ENCODE peak calls at places on chromosomes 2 and 18, in four cellular contexts. Q is endothelial cell, Y is foreskin fibroblast, I is lower leg skin. T is an unnamed sample.

GRCh38 chr2:185417111-185417510 is 321.5 kb upstream of the FSIP2 start:
- DNase-seq in Y (no peak), I (no peak), Q (no peak), T (no peak)

GRCh38 chr2:190088917-190089316 is 26.4 kb upstream of the MSTN start:
- DNase-seq in Q (peak; percentile 57), Y (peak; percentile 41), I (peak; percentile 46), T (peak; percentile 27)

GRCh38 chr18:45730832-45731545 is 7.0 kb downstream of the SLC14A1 start:
- DNase-seq in I (no peak), Y (peak; percentile 73), Q (no peak), T (no peak)

GRCh38 chr18:12059334-12060181 is 34.1 kb upstream of the ANKRD62 start:
- DNase-seq in Q (no peak), Y (no peak), I (no peak), T (no peak)

GRCh38 chr2:120812866-120813265 is 77.2 kb downstream of the GLI2 start:
- DNase-seq in Q (no peak), I (no peak), Y (no peak), T (no peak)

GRCh38 chr18:77478619-77479018 is 229.0 kb downstream of the GALR1 start:
- DNase-seq in Y (no peak), Q (no peak), I (peak; percentile 68), T (no peak)

GRCh38 chr2:126543081-126543480 is 112.9 kb upstream of the GYPC start:
- DNase-seq in Q (no peak), I (no peak), Y (no peak), T (no peak)

GRCh38 chr2:188475945-188476344 is 184.3 kb downstream of the GULP1 start:
- DNase-seq in Q (no peak), I (no peak), Y (peak; percentile 36), T (no peak)

GRCh38 chr2:128746356-128746755 is 427.7 kb upstream of the HS6ST1 start:
- DNase-seq in Y (no peak), Q (no peak), I (no peak), T (no peak)

GRCh38 chr18:53567935-53568574 is 656.4 kb downstream of the MBD2 start:
- DNase-seq in Y (peak; percentile 6), Q (peak; percentile 18), I (no peak), T (no peak)

GRCh38 chr2:225008935-225009334 is 33.3 kb downstream of the DOCK10 start:
- DNase-seq in Y (no peak), I (no peak), Q (peak; percentile 30), T (peak; percentile 30)

GRCh38 chr2:166725907-166726306 is 162.4 kb upstream of the XIRP2 start:
- DNase-seq in I (no peak), Y (no peak), Q (no peak), T (no peak)

GRCh38 chr2:150296795-150297546 is 190.5 kb downstream of the RND3 start:
- DNase-seq in Q (no peak), I (no peak), Y (peak; percentile 68), T (no peak)

GRCh38 chr18:74742573-74742972 is 144.9 kb downstream of the ZNF407 start:
- DNase-seq in Y (peak; percentile 8), I (no peak), Q (no peak), T (no peak)

GRCh38 chr2:69762513-69763494 is 20.9 kb downstream of the ANXA4 start:
- DNase-seq in I (peak; percentile 58), Q (no peak), Y (no peak), T (no peak)

GRCh38 chr2:144240656-144241339 is 279.1 kb downstream of the ZEB2 start:
- DNase-seq in I (no peak), Y (no peak), Q (no peak), T (no peak)

GRCh38 chr2:108182489-108182888 is 57.3 kb upstream of the SULT1C3 start:
- DNase-seq in I (no peak), Y (no peak), Q (peak; percentile 62), T (peak; percentile 67)

GRCh38 chr2:171627412-171627811 is 59.9 kb upstream of the DYNC1I2 start:
- DNase-seq in Q (no peak), I (no peak), Y (no peak), T (no peak)

GRCh38 chr2:240991378-240992263 is 6.8 kb upstream of the SNED1 start:
- DNase-seq in Y (peak; percentile 100), I (peak; percentile 87), Q (no peak), T (peak; percentile 90)

GRCh38 chr2:31987454-31987853 is 23.4 kb downstream of the MEMO1 start:
- DNase-seq in I (no peak), Q (no peak), Y (peak; percentile 48), T (no peak)

GRCh38 chr2:25331686-25332365 is 9.9 kb downstream of the DNMT3A start:
- DNase-seq in Y (no peak), Q (no peak), I (no peak), T (no peak)

GRCh38 chr2:70697603-70698383 is 70.2 kb downstream of the ADD2 start:
- DNase-seq in Y (no peak), I (no peak), Q (no peak), T (no peak)

GRCh38 chr18:21291106-21291505 is 49.1 kb downstream of the GREB1L start:
- DNase-seq in I (no peak), Y (no peak), Q (no peak), T (no peak)

GRCh38 chr2:218011641-218012040 is 8.8 kb upstream of the TNS1 start:
- DNase-seq in I (no peak), Q (no peak), Y (no peak), T (no peak)

GRCh38 chr2:201105759-201106158 is 10.2 kb upstream of the CFLAR start:
- DNase-seq in Q (no peak), Y (no peak), I (no peak), T (no peak)

GRCh38 chr2:168961450-168962229 is 60.5 kb downstream of the G6PC2 start:
- DNase-seq in I (peak; percentile 37), Y (peak; percentile 47), Q (peak; percentile 55), T (no peak)

GRCh38 chr18:32372381-32373061 is 98.2 kb downstream of the GAREM1 start:
- DNase-seq in Q (no peak), I (peak; percentile 65), Y (no peak), T (no peak)

GRCh38 chr2:148874868-148875341 is at the start of gene KIF5C:
- DNase-seq in Q (peak; percentile 89), Y (peak; percentile 67), I (peak; percentile 57), T (peak; percentile 95)

GRCh38 chr2:17375262-17375661 is 143.0 kb downstream of the RAD51AP2 start:
- DNase-seq in Q (peak; percentile 3), Y (no peak), I (no peak), T (no peak)

GRCh38 chr2:160652236-160652635 is 158.6 kb upstream of the RBMS1 start:
- DNase-seq in Q (no peak), I (no peak), Y (no peak), T (no peak)

GRCh38 chr2:15897431-15898098 is 42.8 kb upstream of the MYCN start:
- DNase-seq in Y (no peak), Q (no peak), I (no peak), T (no peak)

GRCh38 chr2:122145805-122146204 is 390.4 kb downstream of the TSN start:
- DNase-seq in Y (no peak), I (no peak), Q (no peak), T (no peak)

GRCh38 chr2:188788621-188789020 is 185.6 kb upstream of the COL3A1 start:
- DNase-seq in I (peak; percentile 70), Y (peak; percentile 82), Q (no peak), T (no peak)

GRCh38 chr2:139055165-139055564 is 275.0 kb upstream of the NXPH2 start:
- DNase-seq in I (no peak), Q (no peak), Y (no peak), T (no peak)

GRCh38 chr2:127620867-127621266 is 25.1 kb upstream of the GPR17 start:
- DNase-seq in Y (no peak), Q (no peak), I (no peak), T (no peak)

GRCh38 chr2:207086136-207086535 is 79.6 kb downstream of the KLF7 start:
- DNase-seq in Q (no peak), I (no peak), Y (no peak), T (no peak)

GRCh38 chr2:63465633-63466032 is 122.6 kb downstream of the WDPCP start:
- DNase-seq in I (no peak), Y (peak; percentile 1), Q (no peak), T (no peak)

GRCh38 chr2:85794491-85795121 is 40.8 kb downstream of the ATOH8 start:
- DNase-seq in Q (no peak), Y (no peak), I (no peak), T (no peak)

GRCh38 chr2:99881901-99882591 is 260.3 kb downstream of the AFF3 start:
- DNase-seq in Y (no peak), I (no peak), Q (no peak), T (peak; percentile 45)

GRCh38 chr2:241193276-241193675 is 4.8 kb downstream of the ANO7 start:
- DNase-seq in Q (no peak), Y (no peak), I (no peak), T (no peak)

GRCh38 chr2:173021939-173022371 is 53.7 kb upstream of the MAP3K20 start:
- DNase-seq in I (no peak), Y (peak; percentile 32), Q (no peak), T (no peak)
- TF ChIP-seq CTCF in I (no peak), Y (peak; percentile 32), Q (peak; percentile 26), T (no peak)

GRCh38 chr2:39392672-39393071 is 44.4 kb downstream of the MAP4K3 start:
- DNase-seq in I (no peak), Q (no peak), Y (no peak), T (no peak)
- TF ChIP-seq CTCF in I (no peak), Q (no peak), Y (no peak), T (no peak)

GRCh38 chr2:43537137-43537536 is 58.7 kb downstream of the THADA start:
- DNase-seq in Y (no peak), Q (no peak), I (no peak), T (no peak)
- TF ChIP-seq CTCF in Y (no peak), Q (no peak), I (no peak), T (no peak)

GRCh38 chr2:84735383-84735782 is 145.5 kb downstream of the TRABD2A start:
- DNase-seq in Y (no peak), Q (no peak), I (no peak), T (no peak)

GRCh38 chr2:84741182-84741822 is 139.6 kb downstream of the TRABD2A start:
- DNase-seq in Q (no peak), I (no peak), Y (peak; percentile 36), T (no peak)
- TF ChIP-seq CTCF in Q (no peak), I (no peak), Y (peak; percentile 24), T (no peak)

GRCh38 chr2:231786177-231786916 is at the start of gene COPS7B:
- DNase-seq in I (peak; percentile 67), Y (peak; percentile 78), Q (peak; percentile 88), T (peak; percentile 90)
- TF ChIP-seq CTCF in I (no peak), Y (peak; percentile 28), Q (peak; percentile 17), T (peak; percentile 23)

DNA sequence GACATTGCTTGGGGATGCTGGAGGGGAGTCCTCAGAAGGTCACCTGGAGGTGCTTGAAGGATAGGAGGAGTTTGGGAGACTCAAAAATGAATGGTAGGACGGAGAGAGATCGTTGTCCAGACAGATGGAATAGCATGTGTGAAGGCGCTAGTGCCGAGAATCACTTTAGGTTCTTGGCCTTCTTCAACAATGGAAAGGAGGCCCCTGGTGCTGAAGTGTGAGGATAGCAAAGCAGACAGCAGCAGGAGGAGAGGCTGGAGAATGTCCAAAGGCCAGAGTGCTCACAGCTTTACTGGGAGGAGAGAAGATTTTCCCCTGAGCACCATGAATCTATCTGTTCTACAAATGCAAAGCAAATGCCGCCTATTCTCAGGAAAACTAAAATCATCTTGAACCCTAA is 456.3 kb downstream of the LPIN1 start:
- DNase-seq in Q (no peak), I (no peak), Y (no peak), T (no peak)
- TF ChIP-seq CTCF in Q (no peak), I (no peak), Y (peak; percentile 15), T (no peak)